ENCODE peak calls at places on chromosomes 7 and 10, in four cellular contexts. One of them, this sample, is unnamed.

GRCh38 chr10:130387936-130388580 is 251.9 kb downstream of the GLRX3 start:
- DNase-seq in breast epithelium: no peak
- DNase-seq in NCI-H2107: no peak
- DNase-seq in GM12865: no peak
- DNase-seq in this sample: no peak

GRCh38 chr10:121596668-121597503 is 1.4 kb downstream of the FGFR2 start:
- DNase-seq in NCI-H2107: no peak
- DNase-seq in GM12865: no peak
- DNase-seq in breast epithelium: peak; percentile 62
- DNase-seq in this sample: peak; percentile 23

GRCh38 chr10:663466-663751 is 26.1 kb downstream of the DIP2C start:
- DNase-seq in NCI-H2107: no peak
- DNase-seq in GM12865: no peak
- DNase-seq in breast epithelium: no peak
- DNase-seq in this sample: no peak

GRCh38 chr10:43082087-43082486 is 5.2 kb downstream of the RET start:
- DNase-seq in NCI-H2107: no peak
- DNase-seq in GM12865: no peak
- DNase-seq in breast epithelium: no peak
- DNase-seq in this sample: no peak

GRCh38 chr10:112810651-112811215 is 139.3 kb upstream of the TCF7L2 start:
- DNase-seq in breast epithelium: no peak
- DNase-seq in NCI-H2107: no peak
- DNase-seq in GM12865: no peak
- DNase-seq in this sample: no peak

GRCh38 chr10:49527850-49528249 is 11.1 kb downstream of the ERCC6 start:
- DNase-seq in GM12865: no peak
- DNase-seq in NCI-H2107: no peak
- DNase-seq in breast epithelium: no peak
- DNase-seq in this sample: no peak

GRCh38 chr10:49733866-49734265 is 28.3 kb downstream of the OGDHL start:
- DNase-seq in NCI-H2107: no peak
- DNase-seq in GM12865: no peak
- DNase-seq in breast epithelium: no peak
- DNase-seq in this sample: no peak

GRCh38 chr7:101668726-101669125 is 39.6 kb upstream of the MYL10 start:
- DNase-seq in NCI-H2107: no peak
- DNase-seq in breast epithelium: no peak
- DNase-seq in GM12865: no peak
- DNase-seq in this sample: no peak

GRCh38 chr7:137628211-137628610 is 218.6 kb downstream of the DGKI start:
- DNase-seq in breast epithelium: no peak
- DNase-seq in GM12865: no peak
- DNase-seq in NCI-H2107: no peak
- DNase-seq in this sample: no peak

GRCh38 chr10:114566064-114566463 is 92.0 kb downstream of the ABLIM1 start:
- DNase-seq in GM12865: no peak
- DNase-seq in breast epithelium: no peak
- DNase-seq in NCI-H2107: no peak
- DNase-seq in this sample: no peak